ENCODE peak calls at places on chromosome 22, in five cellular contexts. U is foreskin fibroblast, M is tibial artery, F is adrenal gland, C is mucosa of descending colon. S is an unnamed sample.

GRCh38 chr22:19398680-19399079 is 32.9 kb downstream of the HIRA start:
- DNase-seq in M (no peak), U (no peak), C (no peak), F (no peak), S (no peak)

GRCh38 chr22:29145321-29146072 is 60.2 kb upstream of the EMID1 start:
- DNase-seq in F (peak; percentile 87), C (no peak), U (no peak), M (no peak), S (no peak)

GRCh38 chr22:45263790-45264269 is 20.9 kb upstream of the UPK3A start:
- DNase-seq in F (peak; percentile 93), U (peak; percentile 91), C (peak; percentile 71), M (peak; percentile 86), S (peak; percentile 87)

GRCh38 chr22:30253205-30253852 is 6.8 kb upstream of the LIF start:
- DNase-seq in U (peak; percentile 71), M (peak; percentile 84), C (peak; percentile 87), F (no peak), S (peak; percentile 70)

GRCh38 chr22:34236527-34236926 is 316.3 kb upstream of the LARGE1 start:
- DNase-seq in F (no peak), M (no peak), U (no peak), C (no peak), S (no peak)

GRCh38 chr22:24473278-24473677 is 21.9 kb upstream of the UPB1 start:
- DNase-seq in M (no peak), F (no peak), C (no peak), U (no peak), S (no peak)

GRCh38 chr22:49576241-49577141 is 251.2 kb downstream of the BRD1 start:
- DNase-seq in M (peak; percentile 50), F (no peak), U (no peak), C (no peak), S (no peak)

GRCh38 chr22:47452184-47452583 is 689.7 kb downstream of the TBC1D22A start:
- DNase-seq in F (no peak), C (no peak), U (no peak), M (no peak), S (no peak)

GRCh38 chr22:49574205-49574604 is 253.5 kb downstream of the BRD1 start:
- DNase-seq in C (no peak), U (no peak), F (no peak), M (peak; percentile 55), S (no peak)

GRCh38 chr22:28375761-28376534 is 303.7 kb downstream of the TTC28 start:
- DNase-seq in C (no peak), M (no peak), F (no peak), U (peak; percentile 36), S (peak; percentile 69)

GRCh38 chr22:19970479-19971275 is 29.1 kb upstream of the TXNRD2 start:
- DNase-seq in M (peak; percentile 81), U (peak; percentile 78), C (peak; percentile 73), F (peak; percentile 78), S (peak; percentile 64)

GRCh38 chr22:19891350-19892248 is 36.9 kb upstream of the GNB1L start:
- DNase-seq in F (no peak), M (no peak), U (peak; percentile 89), C (peak; percentile 69), S (peak; percentile 79)

GRCh38 chr22:20439928-20440575 is 2.4 kb upstream of the SCARF2 start:
- DNase-seq in U (no peak), C (peak; percentile 20), M (peak; percentile 60), F (no peak), S (no peak)

GRCh38 chr22:46183733-46184132 is 33.4 kb downstream of the PPARA start:
- DNase-seq in F (no peak), M (no peak), U (no peak), C (no peak), S (no peak)

GRCh38 chr22:31212783-31213626 is 907 bp downstream of the LIMK2 start:
- DNase-seq in C (no peak), M (no peak), U (no peak), F (peak; percentile 36), S (no peak)

GRCh38 chr22:32911526-32911925 is 110.0 kb downstream of the TIMP3 start:
- DNase-seq in M (no peak), C (no peak), F (no peak), U (peak; percentile 35), S (no peak)

GRCh38 chr22:24827305-24827704 is 21.3 kb downstream of the SGSM1 start:
- DNase-seq in M (peak; percentile 44), F (no peak), U (no peak), C (peak; percentile 89), S (no peak)

DNA sequence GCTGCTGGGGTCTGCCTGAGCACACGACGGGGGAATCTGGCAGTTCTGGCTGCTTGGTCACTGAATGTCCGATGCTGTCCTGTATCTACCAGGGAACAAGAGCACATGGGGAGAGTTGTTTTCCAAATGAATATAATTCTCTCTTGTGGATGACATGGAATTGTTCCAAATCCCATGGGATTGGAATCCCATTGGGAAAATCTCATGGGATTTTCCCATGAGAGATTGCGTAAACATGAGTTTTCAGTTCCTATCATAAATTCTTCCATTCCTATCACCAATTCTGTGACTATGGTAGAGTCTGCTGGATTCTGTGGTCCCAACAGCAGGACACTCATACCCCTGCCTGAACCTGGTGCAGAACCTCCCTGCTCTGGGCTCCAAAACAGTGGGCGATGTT is 35.6 kb upstream of the IGLL5 start:
- DNase-seq in C (no peak), U (no peak), F (no peak), M (no peak), S (no peak)
- TF ChIP-seq CTCF in C (no peak), U (no peak), F (no peak), M (no peak), S (no peak)

DNA sequence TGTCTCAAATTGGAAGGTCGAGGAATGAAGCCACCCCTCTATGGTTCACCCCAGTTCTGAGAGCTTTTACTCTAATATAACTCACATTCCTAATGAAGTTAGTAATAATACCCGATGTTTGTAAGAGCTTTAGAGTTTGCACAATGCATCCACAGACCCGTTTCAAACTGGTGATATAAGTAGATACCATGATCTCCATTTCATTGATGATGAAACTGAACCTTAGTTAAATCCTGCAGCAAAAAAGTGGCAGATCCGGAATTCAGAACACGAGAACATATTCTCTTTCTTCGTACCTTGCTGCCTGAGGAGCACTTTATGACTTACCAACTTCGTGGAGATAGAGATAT is 757 bp upstream of the RBFOX2 start:
- DNase-seq in M (no peak), F (no peak), U (no peak), C (no peak), S (no peak)
- H3K4me3 ChIP-seq in M (peak overlapping the region; percentile 80), F (peak overlapping the region; percentile 80), U (peak overlapping the region; percentile 63), C (no peak overlapping the region), S (peak overlapping the region; percentile 54)

GRCh38 chr22:22600862-22601261 is 41.8 kb upstream of the PRAME start:
- DNase-seq in F (no peak), M (no peak), U (no peak), C (no peak), S (no peak)
- TF ChIP-seq CTCF in F (no peak), M (no peak), U (no peak), C (no peak), S (no peak)

GRCh38 chr22:43343262-43343988 is at the start of gene SCUBE1:
- DNase-seq in C (peak; percentile 62), U (peak; percentile 48), F (peak; percentile 71), M (no peak), S (peak; percentile 20)
- H3K4me3 ChIP-seq in C (no peak within 1 kb of the TSS), U (no peak within 1 kb of the TSS), F (no peak within 1 kb of the TSS), M (peak within 1 kb of the TSS; percentile 30), S (no peak within 1 kb of the TSS)

GRCh38 chr22:26669060-26669481 is 11.7 kb downstream of the MIAT start:
- DNase-seq in M (no peak), F (peak; percentile 50), C (no peak), U (peak; percentile 82), S (peak; percentile 61)
- TF ChIP-seq CTCF in M (no peak), F (no peak), C (no peak), U (peak; percentile 44), S (peak; percentile 47)

DNA sequence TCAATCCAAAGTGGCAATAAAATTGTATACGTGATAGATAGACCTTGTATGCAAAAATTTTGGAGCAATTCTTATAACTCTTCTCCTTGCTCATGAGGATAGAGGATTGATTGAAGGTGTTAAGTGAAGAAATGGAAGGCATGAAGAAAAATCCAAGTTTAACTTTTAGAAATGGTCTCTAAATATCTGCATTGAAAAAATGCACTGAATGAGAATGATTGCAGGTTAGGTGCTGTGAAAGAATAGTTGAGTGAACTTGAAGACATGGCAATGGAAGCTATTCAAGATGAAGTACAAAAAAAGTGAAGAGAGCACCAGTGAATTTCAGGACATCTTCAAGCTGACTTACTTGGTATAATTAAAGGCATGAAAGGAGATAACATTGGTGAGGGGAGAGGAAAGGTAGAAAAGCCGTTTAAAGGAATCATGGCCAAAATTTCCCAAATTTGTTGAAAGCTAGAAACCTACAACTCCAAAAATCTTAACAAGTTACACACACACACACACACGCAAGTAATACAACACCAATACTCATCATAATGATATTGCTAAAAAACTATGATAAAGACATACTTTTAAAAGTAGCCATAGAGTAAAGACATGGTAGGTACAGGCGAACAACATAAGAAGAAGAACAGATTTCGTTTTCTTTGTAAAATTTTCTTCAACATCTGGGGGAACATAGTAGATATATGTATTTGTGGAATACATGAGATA is 96.3 kb downstream of the GGTLC2 start:
- DNase-seq in U (no peak), M (no peak), C (no peak), F (no peak), S (no peak)
- H3K4me3 ChIP-seq in U (no peak overlapping the region), M (no peak overlapping the region), C (no peak overlapping the region), F (no peak overlapping the region), S (no peak overlapping the region)

DNA sequence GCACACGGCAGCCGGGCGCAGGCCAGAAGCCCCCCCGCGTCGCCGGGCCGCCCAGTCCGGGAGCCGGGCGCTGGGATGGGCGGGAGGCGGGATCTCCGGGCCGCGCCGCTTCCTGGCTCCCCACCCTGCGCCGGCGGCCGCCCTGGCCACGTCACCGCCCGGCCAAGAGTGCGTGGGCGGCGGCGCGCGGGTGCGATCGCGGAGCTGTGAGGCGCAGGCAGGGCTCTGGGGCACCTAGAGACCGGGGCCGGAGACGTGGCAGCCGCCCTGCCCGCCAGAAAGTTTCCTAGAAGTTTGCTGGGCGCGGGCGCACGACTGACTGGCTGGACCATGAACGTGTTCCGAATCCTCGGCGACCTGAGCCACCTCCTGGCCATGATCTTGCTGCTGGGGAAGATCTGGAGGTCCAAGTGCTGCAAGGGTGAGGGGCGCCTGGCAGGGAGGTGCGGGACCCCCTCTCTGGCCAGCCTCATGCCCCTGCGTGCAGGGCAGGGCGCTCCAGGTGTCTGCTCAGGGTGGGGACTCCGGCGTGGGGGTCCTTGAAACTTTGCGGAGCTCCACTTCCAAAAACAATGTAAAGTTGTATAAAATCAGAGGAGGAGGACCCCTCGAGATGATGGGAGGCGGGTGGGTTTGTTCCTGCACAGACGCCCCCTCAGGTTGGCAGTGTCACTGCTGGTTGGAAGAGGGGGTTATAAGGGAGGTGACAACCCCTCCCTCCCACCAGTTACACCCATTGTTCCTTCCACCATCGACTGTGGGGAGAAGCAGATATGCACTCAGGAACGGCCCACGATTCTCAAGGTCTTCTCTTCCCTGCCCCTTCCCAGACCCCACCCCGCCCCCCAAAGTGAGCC is at the start of gene KDELR3:
- DNase-seq in U (peak; percentile 93), M (peak; percentile 77), C (peak; percentile 77), F (peak; percentile 61), S (peak; percentile 74)
- TF ChIP-seq CTCF in U (no peak), M (no peak), C (no peak), F (no peak), S (peak; percentile 19)

GRCh38 chr22:41308054-41308453 is 6.7 kb downstream of the ZC3H7B start:
- DNase-seq in M (no peak), U (peak; percentile 58), F (no peak), C (no peak), S (no peak)
- H3K4me3 ChIP-seq in M (no peak overlapping the region), U (no peak overlapping the region), F (no peak overlapping the region), C (no peak overlapping the region), S (no peak overlapping the region)